ENCODE peak calls at places on chromosome 5, in eight cellular contexts. C, P, I, O, N, G, S and Q are unnamed samples.

GRCh38 chr5:90518666-90519065 is 10.7 kb downstream of the LYSMD3 start:
- DNase-seq in C (no peak), P (no peak), I (peak), O (no peak), N (no peak), G (no peak), S (no peak), Q (no peak)

GRCh38 chr5:136098171-136098570 is 34.5 kb upstream of the SMAD5 start:
- DNase-seq in C (no peak), P (no peak), I (no peak), O (no peak), N (no peak), G (no peak), S (no peak), Q (no peak)

GRCh38 chr5:145811834-145812625 is 23.1 kb downstream of the PRELID2 start:
- DNase-seq in C (no peak), P (peak), I (peak), O (no peak), N (peak), G (peak), S (no peak), Q (no peak)

GRCh38 chr5:111697881-111698757 is 58.9 kb downstream of the NREP start:
- DNase-seq in C (no peak), P (peak), I (peak), O (no peak), N (peak), G (peak), S (no peak), Q (no peak)

GRCh38 chr5:72467987-72468386 is 39.2 kb downstream of the ZNF366 start:
- DNase-seq in C (no peak), P (no peak), I (peak), O (no peak), N (peak), G (no peak), S (no peak), Q (no peak)

GRCh38 chr5:180595381-180596114 is 4.2 kb upstream of the SCGB3A1 start:
- DNase-seq in C (no peak), P (no peak), I (no peak), O (no peak), N (no peak), G (no peak), S (no peak), Q (no peak)

GRCh38 chr5:154677921-154678320 is 77.3 kb upstream of the LARP1 start:
- DNase-seq in C (no peak), P (no peak), I (no peak), O (no peak), N (no peak), G (peak), S (peak), Q (no peak)

GRCh38 chr5:173890195-173890951 is 2.2 kb downstream of the CPEB4 start:
- DNase-seq in C (no peak), P (peak), I (peak), O (no peak), N (peak), G (peak), S (peak), Q (no peak)

GRCh38 chr5:84058561-84058960 is 326.1 kb downstream of the EDIL3 start:
- DNase-seq in C (no peak), P (no peak), I (no peak), O (no peak), N (no peak), G (no peak), S (no peak), Q (no peak)

GRCh38 chr5:131265318-131265803 is 1.5 kb downstream of the CDC42SE2 start:
- DNase-seq in C (no peak), P (peak), I (peak), O (no peak), N (peak), G (peak), S (peak), Q (no peak)

GRCh38 chr5:152623951-152624350 is 218.9 kb upstream of the NMUR2 start:
- DNase-seq in C (no peak), P (peak), I (no peak), O (no peak), N (no peak), G (no peak), S (no peak), Q (no peak)

GRCh38 chr5:107668933-107669542 is 1.7 kb downstream of the EFNA5 start:
- DNase-seq in C (no peak), P (peak), I (peak), O (no peak), N (peak), G (peak), S (no peak), Q (no peak)

GRCh38 chr5:141001466-141001853 is 35.2 kb downstream of the PCDHAC2 start:
- DNase-seq in C (no peak), P (peak), I (no peak), O (no peak), N (no peak), G (peak), S (no peak), Q (no peak)

GRCh38 chr5:34452170-34452828 is 203.8 kb upstream of the RAI14 start:
- DNase-seq in C (no peak), P (peak), I (peak), O (no peak), N (peak), G (peak), S (peak), Q (no peak)

GRCh38 chr5:101425345-101425744 is 522.3 kb upstream of the ST8SIA4 start:
- DNase-seq in C (no peak), P (no peak), I (peak), O (no peak), N (peak), G (no peak), S (no peak), Q (no peak)

GRCh38 chr5:142716963-142717362 is 31.1 kb upstream of the FGF1 start:
- DNase-seq in C (no peak), P (peak), I (peak), O (no peak), N (peak), G (peak), S (peak), Q (peak)
- TF ChIP-seq CTCF in C (no peak), P (peak), I (peak), O (no peak), N (peak), G (peak), S (peak), Q (peak)

GRCh38 chr5:176405656-176406435 is 10.5 kb downstream of the CLTB start:
- DNase-seq in C (peak), P (peak), I (no peak), O (no peak), N (no peak), G (peak), S (no peak), Q (no peak)
- TF ChIP-seq CTCF in C (no peak), P (peak), I (no peak), O (no peak), N (no peak), G (no peak), S (peak), Q (peak)

GRCh38 chr5:124658867-124659557 is 87.4 kb downstream of the ZNF608 start:
- DNase-seq in C (no peak), P (no peak), I (no peak), O (no peak), N (no peak), G (no peak), S (peak), Q (no peak)

GRCh38 chr5:124662261-124662781 is 84.1 kb downstream of the ZNF608 start:
- DNase-seq in C (no peak), P (peak), I (no peak), O (no peak), N (no peak), G (peak), S (peak), Q (no peak)

GRCh38 chr5:124660229-124661093 is 86.0 kb downstream of the ZNF608 start:
- DNase-seq in C (no peak), P (peak), I (no peak), O (no peak), N (peak), G (no peak), S (no peak), Q (no peak)

GRCh38 chr5:124661317-124662141 is 84.9 kb downstream of the ZNF608 start:
- DNase-seq in C (no peak), P (peak), I (peak), O (no peak), N (peak), G (peak), S (peak), Q (no peak)

GRCh38 chr5:124659798-124660197 is 86.6 kb downstream of the ZNF608 start:
- DNase-seq in C (no peak), P (peak), I (no peak), O (no peak), N (no peak), G (no peak), S (no peak), Q (no peak)
- TF ChIP-seq CTCF in C (no peak), P (no peak), I (no peak), O (no peak), N (no peak), G (no peak), S (no peak), Q (no peak)

DNA sequence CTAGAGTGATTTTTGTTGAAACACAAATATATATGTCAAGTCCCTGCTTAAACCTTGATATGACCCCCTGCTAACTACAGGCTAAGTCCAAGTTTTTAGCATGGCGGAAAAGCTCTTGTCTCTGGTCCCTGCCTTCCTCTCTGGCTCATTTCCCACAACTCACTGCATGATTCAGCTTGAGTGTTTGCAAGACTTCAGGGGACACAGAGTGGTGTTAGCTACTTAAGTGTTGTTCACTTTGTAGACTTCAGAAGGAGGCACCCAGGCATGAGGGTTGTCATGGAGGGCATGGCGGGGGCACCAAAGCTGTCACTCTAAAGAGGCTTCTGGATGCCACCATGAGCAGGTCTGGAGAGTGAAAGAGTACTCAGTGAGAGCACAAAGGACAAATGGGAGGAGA is 362.4 kb upstream of the ACTBL2 start:
- DNase-seq in C (no peak), P (no peak), I (no peak), O (no peak), N (no peak), G (no peak), S (no peak), Q (no peak)
- TF ChIP-seq CTCF in C (no peak), P (no peak), I (no peak), O (no peak), N (no peak), G (no peak), S (no peak), Q (no peak)

DNA sequence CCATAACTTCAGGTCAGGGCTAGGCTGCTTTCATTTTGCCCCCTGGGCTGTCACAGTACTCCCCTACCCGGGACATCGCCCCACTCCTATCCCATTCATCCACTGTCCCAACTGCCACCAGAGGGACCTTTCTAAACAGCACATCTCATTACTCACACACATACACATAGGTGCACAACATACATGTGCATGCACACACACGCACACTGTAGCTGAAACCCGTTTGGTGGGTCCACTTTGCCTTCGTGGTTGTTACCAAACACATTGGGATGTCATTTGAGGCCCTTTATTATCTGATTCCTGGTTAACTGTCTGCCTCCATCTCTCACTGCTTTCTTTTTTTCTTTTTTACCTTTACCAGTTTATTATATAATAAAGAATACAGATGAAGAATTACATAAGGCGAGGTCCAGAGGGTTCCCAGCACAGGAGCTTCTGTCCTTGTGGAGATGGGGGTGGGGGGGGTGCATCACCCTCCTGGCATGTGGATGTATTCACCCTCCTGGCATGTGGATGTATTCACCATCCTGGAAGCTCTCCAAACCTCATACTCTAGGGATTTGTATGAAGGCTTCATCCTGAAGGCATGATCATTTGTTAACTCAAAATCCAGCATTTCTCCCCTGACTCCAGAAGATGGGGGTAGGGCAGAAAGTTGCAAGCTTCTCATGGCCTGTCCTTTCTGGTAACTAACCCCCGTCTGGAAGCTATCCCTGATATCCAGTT is 186.0 kb downstream of the GOLPH3 start:
- DNase-seq in C (peak), P (no peak), I (peak), O (no peak), N (peak), G (peak), S (no peak), Q (no peak)
- TF ChIP-seq CTCF in C (no peak), P (no peak), I (no peak), O (no peak), N (no peak), G (no peak), S (no peak), Q (no peak)

GRCh38 chr5:142873831-142874230 is 103.7 kb downstream of the ARHGAP26 start:
- DNase-seq in C (no peak), P (no peak), I (no peak), O (no peak), N (no peak), G (no peak), S (no peak), Q (no peak)
- TF ChIP-seq CTCF in C (no peak), P (no peak), I (peak), O (no peak), N (peak), G (peak), S (no peak), Q (no peak)

DNA sequence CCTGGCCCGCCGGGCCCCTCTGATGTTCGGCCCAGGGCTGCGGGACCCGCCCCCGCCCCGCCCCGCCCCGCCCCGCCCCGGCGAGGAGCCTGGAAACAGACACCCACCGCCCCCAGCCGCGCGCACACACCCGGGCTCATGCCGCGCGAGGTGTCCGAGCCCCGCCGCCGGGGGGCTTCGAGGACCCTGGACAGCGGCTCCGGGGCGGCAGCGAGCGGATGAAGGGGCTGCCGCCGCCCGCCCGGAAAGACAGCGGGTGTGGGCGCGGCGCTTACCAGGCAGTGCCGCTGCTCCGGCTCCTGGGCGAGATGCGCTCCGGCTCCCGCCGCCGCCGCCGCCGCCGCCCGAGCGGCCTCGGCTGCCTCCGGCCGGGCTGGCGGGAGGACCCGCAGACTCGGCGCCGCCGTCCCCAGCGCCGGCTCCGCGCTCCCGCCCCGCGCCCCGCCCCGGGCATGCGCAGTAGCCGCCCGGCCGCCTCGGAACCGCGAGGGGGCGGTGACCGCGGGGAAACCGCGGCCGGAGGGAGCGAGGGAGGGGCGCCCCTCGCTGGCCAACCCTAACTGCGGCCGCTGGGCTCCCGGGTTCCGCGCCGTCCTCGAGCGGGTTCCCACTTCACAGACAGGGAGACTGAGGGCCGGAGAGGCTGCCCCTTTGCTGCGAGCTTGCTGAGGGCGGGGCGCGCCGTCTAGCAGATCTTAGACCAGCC is at the start of gene GPRIN1:
- DNase-seq in C (peak), P (peak), I (peak), O (peak), N (peak), G (peak), S (peak), Q (peak)
- TF ChIP-seq CTCF in C (no peak), P (peak), I (peak), O (no peak), N (no peak), G (peak), S (peak), Q (peak)

GRCh38 chr5:58847041-58847440 is 264.2 kb downstream of the RAB3C start:
- DNase-seq in C (no peak), P (no peak), I (no peak), O (no peak), N (no peak), G (no peak), S (no peak), Q (no peak)

GRCh38 chr5:58851571-58851970 is 268.7 kb downstream of the RAB3C start:
- DNase-seq in C (no peak), P (no peak), I (no peak), O (no peak), N (no peak), G (no peak), S (no peak), Q (no peak)

GRCh38 chr5:58849151-58849550 is 266.3 kb downstream of the RAB3C start:
- DNase-seq in C (no peak), P (no peak), I (no peak), O (no peak), N (no peak), G (no peak), S (no peak), Q (no peak)

GRCh38 chr5:58854396-58854795 is 271.5 kb downstream of the RAB3C start:
- DNase-seq in C (no peak), P (no peak), I (no peak), O (no peak), N (no peak), G (no peak), S (no peak), Q (no peak)

DNA sequence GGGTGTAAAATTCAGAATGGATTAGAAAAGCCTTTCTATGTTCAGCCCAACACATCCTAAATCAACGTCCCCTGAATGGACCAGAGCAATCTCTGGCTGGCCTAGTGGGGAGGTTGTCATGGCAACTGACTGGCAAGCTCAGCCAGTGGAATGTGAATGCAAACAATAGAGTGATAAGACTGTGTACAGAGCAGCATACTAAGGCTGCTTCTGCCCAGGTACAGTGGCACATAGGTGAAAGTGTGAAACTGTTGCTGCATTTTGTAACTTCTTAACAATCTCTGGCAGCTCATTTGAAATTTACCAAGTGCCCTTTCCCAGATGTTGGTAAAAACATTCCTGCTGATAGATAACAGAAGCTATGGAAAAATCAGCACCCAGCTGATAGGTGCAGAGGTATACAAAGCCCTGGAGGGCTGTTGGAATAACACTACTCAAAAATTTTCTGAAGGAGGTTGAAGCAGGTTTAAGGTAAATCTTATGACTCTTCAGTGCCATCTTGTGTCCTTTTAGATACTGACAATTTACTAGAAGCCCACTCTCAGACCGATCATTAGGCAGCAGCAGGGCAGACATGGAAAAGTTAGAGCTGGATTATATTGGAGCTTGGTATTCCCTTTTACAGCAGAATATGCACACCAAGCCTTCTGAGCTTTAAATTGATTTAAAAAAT is 267.3 kb downstream of the RAB3C start:
- DNase-seq in C (no peak), P (peak), I (peak), O (no peak), N (peak), G (peak), S (peak), Q (peak)
- TF ChIP-seq CTCF in C (peak), P (peak), I (peak), O (peak), N (peak), G (peak), S (peak), Q (peak)

GRCh38 chr5:94808497-94808896 is 190.0 kb downstream of the SLF1 start:
- DNase-seq in C (no peak), P (no peak), I (no peak), O (no peak), N (no peak), G (no peak), S (no peak), Q (no peak)

GRCh38 chr5:94810281-94810680 is 191.8 kb downstream of the SLF1 start:
- DNase-seq in C (no peak), P (no peak), I (no peak), O (no peak), N (no peak), G (no peak), S (no peak), Q (no peak)

GRCh38 chr5:94811341-94811740 is 192.9 kb downstream of the SLF1 start:
- DNase-seq in C (no peak), P (no peak), I (no peak), O (no peak), N (no peak), G (no peak), S (no peak), Q (no peak)

GRCh38 chr5:94807985-94808384 is 189.5 kb downstream of the SLF1 start:
- DNase-seq in C (no peak), P (no peak), I (no peak), O (no peak), N (no peak), G (no peak), S (no peak), Q (no peak)

GRCh38 chr5:94812232-94812631 is 193.8 kb downstream of the SLF1 start:
- DNase-seq in C (no peak), P (no peak), I (no peak), O (no peak), N (no peak), G (no peak), S (no peak), Q (no peak)
- TF ChIP-seq CTCF in C (no peak), P (peak), I (no peak), O (no peak), N (no peak), G (no peak), S (no peak), Q (no peak)